ENCODE peak calls at places on chromosomes 6 and 20, in four cellular contexts. D, S, J and O are unnamed samples. For H3K36me3, the result is how much of the 10 kb centered on the place peaks cover.

GRCh38 chr6:91879346-91879995 is 1292.6 kb upstream of the MAP3K7 start:
- DNase-seq in J (no peak), D (no peak), S (no peak), O (no peak)

GRCh38 chr6:24818346-24818745 is 19.6 kb upstream of the ARMH2 start:
- DNase-seq in J (no peak), D (no peak), S (no peak), O (no peak)

GRCh38 chr6:157514659-157515496 is 133.9 kb downstream of the ZDHHC14 start:
- DNase-seq in S (no peak), J (no peak), D (peak), O (peak)

GRCh38 chr6:30326446-30327231 is at the start of gene TRIM39:
- DNase-seq in S (peak), J (no peak), D (peak), O (peak)

GRCh38 chr6:40349566-40350192 is 237.5 kb downstream of the LRFN2 start:
- DNase-seq in D (no peak), J (no peak), S (no peak), O (no peak)

GRCh38 chr6:11972270-11972669 is 39.8 kb upstream of the HIVEP1 start:
- DNase-seq in D (no peak), J (no peak), S (no peak), O (no peak)

GRCh38 chr6:89689732-89690131 is 51.2 kb upstream of the LYRM2 start:
- DNase-seq in S (no peak), D (no peak), J (peak), O (peak)

GRCh38 chr6:474454-475185 is 83.1 kb downstream of the IRF4 start:
- DNase-seq in D (no peak), S (no peak), J (no peak), O (no peak)

GRCh38 chr6:70503813-70504465 is 62.8 kb upstream of the SDHAF4 start:
- DNase-seq in D (no peak), J (no peak), S (no peak), O (no peak)

GRCh38 chr20:9903048-9903651 is 64.3 kb upstream of the PAK5 start:
- DNase-seq in S (no peak), D (no peak), J (no peak), O (no peak)

GRCh38 chr6:21949211-21949801 is 347.5 kb downstream of the PRL start:
- DNase-seq in S (no peak), J (no peak), D (no peak), O (no peak)

DNA sequence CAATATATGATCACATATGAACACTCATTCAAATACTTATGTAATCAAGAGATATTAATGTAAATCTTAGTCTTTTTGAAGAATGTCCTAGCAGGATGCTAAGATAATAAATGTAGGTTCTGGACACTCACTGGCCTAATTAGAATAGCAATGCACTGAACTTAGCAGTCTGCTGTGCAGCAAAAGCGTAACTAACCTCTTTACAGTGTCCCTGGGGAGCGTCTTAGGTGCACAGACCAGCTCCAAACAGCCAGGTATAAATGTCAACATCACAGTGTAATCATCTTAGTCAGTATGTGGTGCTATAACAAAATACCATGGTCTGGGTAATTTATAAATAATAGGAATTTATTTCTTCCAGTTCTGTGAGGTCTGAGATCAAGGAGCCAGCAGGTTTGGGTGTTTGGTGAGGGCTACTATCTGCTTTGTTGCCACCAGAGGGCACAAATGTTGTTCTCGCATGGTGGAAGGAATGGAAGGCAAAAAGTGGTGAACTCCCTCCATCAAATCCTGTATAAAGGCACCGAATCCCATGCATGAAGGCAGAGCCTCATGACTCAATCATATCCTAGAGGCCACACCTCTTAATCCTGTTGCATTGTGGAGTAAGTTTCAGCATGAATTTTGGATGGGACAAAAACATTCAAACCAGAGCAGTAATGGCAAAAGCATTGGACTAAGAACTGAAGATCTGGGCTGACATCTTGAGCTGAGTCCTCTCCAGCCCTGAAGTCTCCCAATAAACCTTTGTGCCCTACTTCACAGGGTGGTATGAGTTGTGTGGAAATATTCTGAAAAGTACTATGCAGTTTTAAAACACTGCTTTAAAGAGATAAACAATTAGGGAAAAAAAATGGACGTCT is 41.8 kb upstream of the FOXO3 start:
- DNase-seq in D (no peak), J (no peak), S (no peak), O (no peak)
- TF ChIP-seq CTCF in D (peak), J (peak), S (peak), O (peak)

DNA sequence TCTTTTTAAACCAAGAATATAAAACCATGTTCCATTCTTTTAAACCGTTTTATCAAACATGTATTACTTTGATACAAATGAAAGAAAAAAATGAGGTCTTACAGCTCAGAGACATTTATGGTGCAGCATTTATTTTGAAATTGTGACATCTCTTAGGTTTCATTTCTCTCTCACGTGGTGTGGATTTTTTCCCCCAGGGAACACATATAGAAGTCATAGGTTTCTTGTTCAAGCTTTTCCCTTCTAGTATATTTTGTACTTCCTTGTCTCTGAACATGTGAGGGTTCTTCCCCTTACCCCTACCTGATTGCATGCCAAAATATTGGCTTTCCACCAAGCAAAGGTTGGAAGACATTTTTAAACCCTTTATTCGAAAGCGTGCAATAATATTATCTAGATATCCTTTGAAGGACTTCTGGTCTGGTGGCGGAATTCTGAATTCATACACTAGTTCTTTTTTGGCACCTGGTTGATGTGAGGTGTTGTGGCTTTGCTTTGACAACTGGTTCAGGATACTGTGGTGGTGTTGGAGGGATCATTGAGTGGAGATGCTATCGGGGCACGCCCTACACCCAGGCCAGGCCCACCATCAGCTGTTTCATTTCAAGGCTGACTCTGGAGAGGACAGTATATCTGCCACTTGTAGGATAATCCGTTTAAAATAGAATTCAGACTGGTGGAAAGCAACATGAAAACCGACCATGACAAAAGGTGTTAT is 5.6 kb upstream of the FAM50B start:
- DNase-seq in S (no peak), J (no peak), D (no peak), O (no peak)
- H3K27ac ChIP-seq in S (no peak), J (no peak), D (no peak), O (no peak)

GRCh38 chr20:25215521-25215920 is 20.0 kb downstream of the ENTPD6 start:
- DNase-seq in J (no peak), D (no peak), S (no peak), O (no peak)
- H3K36me3 ChIP-seq in J (under half), D (under half), S (half or more), O (half or more)

DNA sequence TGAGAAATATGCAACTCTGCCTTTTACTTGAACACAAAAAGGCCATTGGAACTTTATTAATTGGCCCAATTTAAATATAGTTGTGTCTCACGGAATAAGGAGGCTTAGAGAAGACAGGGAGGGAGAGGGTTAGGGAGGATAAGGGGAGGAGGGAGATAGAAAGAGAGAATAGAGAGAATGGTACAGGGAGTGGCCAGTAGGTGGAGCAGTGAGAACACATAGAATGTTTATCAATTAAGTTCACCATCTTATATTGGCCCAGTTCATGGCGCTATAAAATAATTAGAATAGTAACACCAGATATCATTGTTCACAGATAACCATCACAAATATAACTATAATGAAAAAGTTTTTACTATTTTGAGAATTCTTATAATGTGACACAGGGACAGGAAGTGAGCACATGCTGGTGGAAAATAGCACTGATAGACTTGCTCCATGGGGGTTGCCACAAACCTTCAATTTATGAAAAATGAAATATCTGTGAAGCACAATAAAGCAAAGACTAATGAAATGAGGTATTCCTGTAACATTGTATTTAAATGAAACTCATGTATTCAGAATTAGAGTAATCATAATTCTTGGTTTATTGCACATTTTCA is 374.1 kb upstream of the MANEA start:
- DNase-seq in D (peak), S (no peak), J (peak), O (no peak)
- TF ChIP-seq CTCF in D (peak), S (peak), J (no peak), O (peak)

DNA sequence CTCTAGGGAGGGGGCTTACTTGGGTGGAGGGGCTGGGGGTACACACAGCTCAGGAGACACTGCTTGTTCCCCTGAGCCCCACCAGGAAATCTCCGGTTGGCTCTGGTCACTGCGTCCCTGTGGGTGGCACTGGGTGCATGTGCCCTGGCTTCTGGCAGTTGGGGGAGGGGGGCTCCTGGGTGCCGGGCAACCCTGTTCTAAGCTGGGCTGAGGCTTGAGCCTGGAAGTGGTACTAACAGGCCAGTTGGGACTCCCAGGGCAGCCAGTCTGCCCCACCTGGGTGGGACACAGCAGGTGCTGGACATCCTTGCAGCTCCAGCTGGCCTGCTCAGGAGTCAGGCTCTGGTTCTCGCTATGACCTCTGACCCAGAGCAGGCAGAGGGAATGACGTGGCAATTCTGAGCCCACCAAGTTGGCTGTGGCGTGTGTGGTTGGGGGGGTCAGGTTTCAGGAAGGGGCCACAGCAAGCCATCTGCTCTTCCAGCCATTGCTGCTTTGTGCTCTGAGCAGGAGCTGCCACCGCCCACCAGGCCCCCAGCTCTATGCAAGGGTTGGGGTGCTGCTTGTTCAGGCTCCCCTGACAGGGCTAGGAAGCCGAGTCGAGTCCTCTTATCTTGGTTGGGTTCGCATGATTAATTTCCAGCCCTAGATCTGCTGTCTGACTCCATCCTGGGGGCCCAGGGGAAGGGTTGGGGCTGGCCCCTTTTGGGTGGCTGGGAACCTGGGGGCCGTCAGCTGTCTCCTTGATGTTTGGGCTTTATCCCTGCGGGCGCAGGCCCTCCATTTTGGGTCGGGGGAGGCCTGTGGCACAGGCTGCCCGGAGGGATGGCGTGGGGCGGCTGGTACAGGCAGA is 590 bp downstream of the C20orf204 start:
- DNase-seq in J (no peak), D (no peak), S (no peak), O (no peak)
- H3K27ac ChIP-seq in J (peak), D (no peak), S (no peak), O (no peak)

GRCh38 chr20:2991532-2991931 is 51.9 kb upstream of the GNRH2 start:
- DNase-seq in J (no peak), D (no peak), S (no peak), O (no peak)

GRCh38 chr20:2998728-2999127 is 44.7 kb upstream of the GNRH2 start:
- DNase-seq in J (no peak), S (no peak), D (no peak), O (no peak)

GRCh38 chr20:2995796-2996195 is 47.6 kb upstream of the GNRH2 start:
- DNase-seq in J (no peak), S (no peak), D (no peak), O (no peak)

DNA sequence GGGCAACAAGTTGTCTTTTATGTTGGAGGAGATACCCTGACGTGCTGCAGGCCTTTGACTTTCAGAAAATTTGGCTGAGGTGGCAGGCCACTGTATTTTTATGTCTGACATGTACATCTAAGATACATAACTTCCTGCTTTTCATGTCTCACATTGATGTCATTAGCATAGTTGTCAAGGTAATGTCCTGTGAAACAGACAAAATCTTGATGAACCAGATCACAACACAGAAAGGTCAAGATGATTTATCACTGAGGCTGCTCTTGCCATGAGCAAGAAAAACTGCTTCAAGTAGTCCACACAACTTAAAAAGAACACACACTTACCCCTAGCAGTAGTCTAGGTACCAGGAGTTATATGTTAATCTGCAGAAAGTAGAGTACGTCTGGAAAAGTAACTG is 50.2 kb upstream of the GNRH2 start:
- DNase-seq in J (no peak), S (no peak), D (no peak), O (no peak)
- H3K36me3 ChIP-seq in J (under half), S (half or more), D (under half), O (under half)